ENCODE peak calls at places on chromosomes 7 and 10, in nine cellular contexts. W, J, V, U, P, I, Z, B and A are unnamed samples.
A peak's percentile ranks its signal among the peaks of the same experiment; 100 is the strongest.

GRCh38 chr7:27078616-27079233 is 17.1 kb downstream of the HOXA1 start:
- DNase-seq in P (no peak), Z (no peak), I (no peak), B (no peak), W (no peak), V (no peak), U (no peak), J (no peak), A (no peak)

GRCh38 chr10:84360634-84361365 is 32.4 kb downstream of the CCSER2 start:
- DNase-seq in Z (no peak), I (no peak), B (peak; percentile 2), P (peak; percentile 30), U (peak; percentile 55), J (no peak), W (no peak), V (no peak), A (peak; percentile 40)

GRCh38 chr7:94183289-94183749 is 179.2 kb upstream of the BET1 start:
- DNase-seq in J (no peak), I (peak; percentile 95), B (peak; percentile 100), U (no peak), V (peak; percentile 72), P (peak; percentile 20), W (no peak), Z (no peak), A (peak; percentile 86)

GRCh38 chr10:3215336-3215860 is 42.8 kb upstream of the PITRM1 start:
- DNase-seq in Z (no peak), I (no peak), B (no peak), P (no peak), U (no peak), V (no peak), W (no peak), J (no peak), A (no peak)

GRCh38 chr7:79009647-79010046 is 443.8 kb downstream of the MAGI2 start:
- DNase-seq in I (no peak), Z (no peak), P (no peak), V (no peak), J (no peak), U (no peak), B (no peak), W (no peak), A (no peak)

GRCh38 chr10:129900825-129901224 is 63.2 kb downstream of the EBF3 start:
- DNase-seq in W (no peak), J (no peak), Z (no peak), V (no peak), B (no peak), I (no peak), P (no peak), U (peak; percentile 4), A (no peak)

GRCh38 chr7:47965456-47965855 is 14.0 kb downstream of the HUS1 start:
- DNase-seq in I (no peak), B (no peak), U (no peak), Z (no peak), V (no peak), J (no peak), P (no peak), W (no peak), A (no peak)

GRCh38 chr7:127907110-127907509 is 124.1 kb downstream of the LRRC4 start:
- DNase-seq in P (no peak), I (no peak), B (no peak), U (no peak), V (no peak), W (no peak), Z (no peak), J (no peak), A (no peak)

GRCh38 chr10:99708428-99709010 is 23.4 kb downstream of the COX15 start:
- DNase-seq in B (peak; percentile 81), W (no peak), J (no peak), Z (no peak), V (no peak), I (no peak), P (no peak), U (no peak), A (no peak)

DNA sequence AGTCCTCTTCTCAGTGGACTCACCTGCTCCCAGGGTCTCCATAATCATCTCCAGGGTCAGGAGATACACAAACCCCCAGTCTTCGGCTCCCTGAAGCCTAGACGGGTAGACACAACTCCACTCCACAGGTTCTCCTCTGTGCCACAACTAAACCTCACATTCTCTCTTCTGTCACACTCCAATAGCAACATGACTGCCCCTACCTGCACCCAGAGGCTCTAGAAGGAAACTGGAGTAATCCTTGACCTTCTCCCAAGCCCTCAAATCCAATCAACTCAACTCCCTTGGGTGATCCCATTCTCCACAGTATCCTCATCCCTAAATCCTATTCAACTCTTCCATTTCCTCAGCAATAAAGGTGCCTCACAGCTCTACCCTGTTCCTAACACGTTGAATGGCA is 16.2 kb downstream of the HNRNPF start:
- DNase-seq in I (no peak), Z (no peak), B (no peak), U (no peak), J (no peak), P (no peak), V (no peak), W (no peak), A (no peak)
- H3K36me3 ChIP-seq in I (peaks cover 80% of the 10 kb centered on the region), Z (peaks cover 70% of the 10 kb centered on the region), B (peaks cover 22% of the 10 kb centered on the region), U (peaks cover 29% of the 10 kb centered on the region), J (peaks cover 44% of the 10 kb centered on the region), P (peaks cover 71% of the 10 kb centered on the region), V (peaks cover 5% of the 10 kb centered on the region), W (peaks cover 68% of the 10 kb centered on the region), A (peaks cover 16% of the 10 kb centered on the region)

GRCh38 chr7:87204933-87205332 is 14.6 kb downstream of the TMEM243 start:
- DNase-seq in J (no peak), B (no peak), W (no peak), Z (no peak), I (no peak), V (no peak), U (no peak), P (no peak), A (peak; percentile 54)

GRCh38 chr7:87202705-87203104 is 16.8 kb downstream of the TMEM243 start:
- DNase-seq in W (no peak), I (no peak), B (no peak), V (no peak), J (no peak), U (no peak), Z (no peak), P (no peak), A (no peak)

GRCh38 chr7:87199241-87199640 is 20.3 kb downstream of the TMEM243 start:
- DNase-seq in I (no peak), W (no peak), V (no peak), J (no peak), P (no peak), Z (no peak), B (no peak), U (no peak), A (no peak)

GRCh38 chr7:87202208-87202607 is 17.3 kb downstream of the TMEM243 start:
- DNase-seq in B (no peak), Z (no peak), P (no peak), V (no peak), I (no peak), W (no peak), U (no peak), J (no peak), A (no peak)

DNA sequence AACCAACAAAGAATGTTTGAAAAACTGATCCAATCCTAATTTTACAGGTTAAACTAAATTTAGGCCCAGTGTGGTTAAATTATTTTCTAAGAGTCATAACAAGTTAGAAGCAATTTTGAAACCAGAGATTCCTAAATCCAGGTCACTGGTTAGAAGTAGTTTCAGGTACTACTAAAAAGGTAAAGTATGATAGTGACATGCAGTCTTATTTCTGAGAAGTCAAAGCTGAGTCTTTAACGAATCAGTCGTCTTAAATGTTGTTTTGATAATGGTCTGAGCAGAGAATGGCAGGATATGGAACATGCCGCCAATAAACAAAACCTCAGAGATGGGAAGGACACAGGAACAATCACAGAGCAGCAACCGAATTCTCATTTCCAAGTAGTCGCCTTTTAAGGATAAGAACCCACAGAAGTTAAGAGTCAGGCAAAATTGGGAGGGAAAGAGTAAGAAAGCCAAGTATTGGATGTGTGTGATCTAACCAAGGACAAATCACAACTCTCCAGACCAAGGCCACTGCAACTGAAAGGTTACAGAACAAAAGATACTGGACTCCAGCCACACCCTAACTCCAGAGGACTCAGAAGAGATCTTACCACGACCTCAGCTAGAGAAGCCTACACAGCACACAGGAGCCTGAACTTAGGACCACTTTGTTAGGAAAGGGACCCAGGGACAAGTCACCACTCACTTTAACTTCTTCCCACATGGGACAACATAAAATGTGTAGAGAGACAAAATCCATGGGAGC is 19.7 kb downstream of the TMEM243 start:
- DNase-seq in U (peak; percentile 5), P (no peak), I (no peak), Z (no peak), V (no peak), J (no peak), W (no peak), B (no peak), A (no peak)
- H3K36me3 ChIP-seq in U (peaks cover 4% of the 10 kb centered on the region), P (peaks cover 37% of the 10 kb centered on the region), I (peaks cover 22% of the 10 kb centered on the region), Z (peaks cover 31% of the 10 kb centered on the region), V (no peaks in the 10 kb centered on the region), J (peaks cover 13% of the 10 kb centered on the region), W (peaks cover 42% of the 10 kb centered on the region), B (peaks cover 2% of the 10 kb centered on the region), A (peaks cover 4% of the 10 kb centered on the region)

DNA sequence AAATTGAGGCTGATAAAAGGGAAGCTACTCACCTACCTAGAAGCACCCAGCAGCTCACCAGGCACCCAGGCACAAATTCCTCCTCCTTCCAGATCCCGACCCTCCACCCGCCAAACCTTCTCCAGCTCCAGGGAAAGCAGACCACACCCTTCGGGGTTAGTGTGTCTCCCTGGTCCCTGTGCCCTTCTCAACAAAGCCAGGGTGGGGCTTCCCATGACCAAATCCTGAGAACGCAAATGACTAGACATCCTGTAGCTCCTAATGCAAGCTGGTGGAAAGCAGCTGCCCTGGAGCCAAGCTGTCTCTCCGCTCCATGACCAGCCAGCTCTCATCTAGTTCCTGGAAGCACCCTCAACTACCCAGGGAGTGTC is 4.4 kb downstream of the TBX20 start:
- DNase-seq in J (no peak), W (peak; percentile 24), I (no peak), Z (no peak), B (no peak), V (no peak), U (no peak), P (peak; percentile 68), A (peak; percentile 74)
- H3K36me3 ChIP-seq in J (no peaks in the 10 kb centered on the region), W (peaks cover 23% of the 10 kb centered on the region), I (no peaks in the 10 kb centered on the region), Z (no peaks in the 10 kb centered on the region), B (no peaks in the 10 kb centered on the region), V (no peaks in the 10 kb centered on the region), U (no peaks in the 10 kb centered on the region), P (no peaks in the 10 kb centered on the region), A (no peaks in the 10 kb centered on the region)

GRCh38 chr7:139586286-139586685 is 62.8 kb downstream of the CLEC2L start:
- DNase-seq in Z (no peak), U (no peak), I (no peak), B (no peak), J (no peak), W (no peak), V (no peak), P (no peak), A (no peak)

GRCh38 chr7:139588632-139589031 is 65.1 kb downstream of the CLEC2L start:
- DNase-seq in I (no peak), B (no peak), Z (peak; percentile 20), V (peak; percentile 18), W (no peak), J (no peak), P (no peak), U (no peak), A (peak; percentile 31)

GRCh38 chr7:139589474-139589873 is 66.0 kb downstream of the CLEC2L start:
- DNase-seq in W (no peak), V (no peak), I (no peak), J (no peak), B (no peak), Z (no peak), P (no peak), U (no peak), A (no peak)

GRCh38 chr7:139583826-139584553 is 60.5 kb downstream of the CLEC2L start:
- DNase-seq in U (no peak), P (no peak), W (no peak), J (no peak), I (no peak), B (no peak), V (no peak), Z (peak; percentile 15), A (no peak)

GRCh38 chr7:139587535-139587934 is 64.0 kb downstream of the CLEC2L start:
- DNase-seq in B (no peak), Z (peak; percentile 16), J (no peak), U (no peak), P (no peak), W (no peak), V (no peak), I (no peak), A (no peak)
- H3K36me3 ChIP-seq in B (peaks cover 3% of the 10 kb centered on the region), Z (peaks cover 96% of the 10 kb centered on the region), J (no peaks in the 10 kb centered on the region), U (peaks cover 14% of the 10 kb centered on the region), P (no peaks in the 10 kb centered on the region), W (peaks cover 98% of the 10 kb centered on the region), V (peaks cover 3% of the 10 kb centered on the region), I (no peaks in the 10 kb centered on the region), A (no peaks in the 10 kb centered on the region)